ENCODE peak calls at places on chromosomes 12 and 14, in five cellular contexts. F is H9, O is mesenchymal stem cell, G is H1, T is trophoblast cell. V is an unnamed sample.
A peak's percentile ranks its signal among the peaks of the same experiment; 100 is the strongest.

GRCh38 chr14:75979641-75980422 is 2.0 kb downstream of the TGFB3 start:
- DNase-seq in F (no peak), O (no peak), G (no peak), T (no peak), V (no peak)

GRCh38 chr12:29634057-29634456 is 136.6 kb upstream of the OVCH1 start:
- DNase-seq in F (no peak), O (peak; percentile 68), G (no peak), T (no peak), V (no peak)

GRCh38 chr14:99684356-99684952 is 356 bp downstream of the CYP46A1 start:
- DNase-seq in F (no peak), O (peak; percentile 37), G (no peak), T (no peak), V (no peak)

GRCh38 chr12:4518106-4518728 is 20.5 kb upstream of the RAD51AP1 start:
- DNase-seq in F (no peak), O (peak; percentile 31), G (no peak), T (peak; percentile 6), V (no peak)

GRCh38 chr12:92378682-92379479 is 233.2 kb upstream of the BTG1 start:
- DNase-seq in F (no peak), O (no peak), G (no peak), T (no peak), V (no peak)

GRCh38 chr12:76764856-76765255 is 941 bp downstream of the ZDHHC17 start:
- DNase-seq in F (no peak), O (peak; percentile 43), G (no peak), T (no peak), V (no peak)

GRCh38 chr12:27973487-27973890 is 956 bp upstream of the PTHLH start:
- DNase-seq in F (no peak), O (peak; percentile 44), G (no peak), T (no peak), V (no peak)

GRCh38 chr12:132651444-132652100 is 33.0 kb downstream of the P2RX2 start:
- DNase-seq in F (no peak), O (no peak), G (no peak), T (no peak), V (no peak)

GRCh38 chr12:6450091-6450868 is 1.6 kb upstream of the TAPBPL start:
- DNase-seq in F (no peak), O (no peak), G (no peak), T (no peak), V (no peak)

GRCh38 chr12:121795029-121795977 is 1.8 kb upstream of the RHOF start:
- DNase-seq in F (peak; percentile 95), O (peak; percentile 87), G (peak; percentile 82), T (peak; percentile 63), V (peak; percentile 82)

GRCh38 chr14:59305836-59306555 is 117.5 kb downstream of the DAAM1 start:
- DNase-seq in F (no peak), O (no peak), G (no peak), T (no peak), V (no peak)

GRCh38 chr14:91264151-91265150 is 19.9 kb upstream of the GPR68 start:
- DNase-seq in F (peak; percentile 41), O (no peak), G (no peak), T (no peak), V (no peak)

GRCh38 chr14:22812744-22813143 is 2.5 kb downstream of the SLC7A7 start:
- DNase-seq in F (peak; percentile 66), O (no peak), G (no peak), T (no peak), V (no peak)

GRCh38 chr14:22814945-22815713 is at the start of gene SLC7A7:
- DNase-seq in F (peak; percentile 38), O (peak; percentile 45), G (no peak), T (no peak), V (no peak)

GRCh38 chr14:22811752-22812151 is 3.5 kb downstream of the SLC7A7 start:
- DNase-seq in F (no peak), O (peak; percentile 16), G (no peak), T (no peak), V (no peak)

GRCh38 chr14:22813145-22813544 is 2.1 kb downstream of the SLC7A7 start:
- DNase-seq in F (no peak), O (no peak), G (no peak), T (no peak), V (no peak)

GRCh38 chr14:22814373-22814772 is 862 bp downstream of the SLC7A7 start:
- DNase-seq in F (no peak), O (no peak), G (no peak), T (no peak), V (no peak)
- H3K4me2 ChIP-seq in F (no peak overlapping the region), O (no peak overlapping the region), G (no peak overlapping the region), T (peak overlapping the region; percentile 34), V (no peak overlapping the region)

DNA sequence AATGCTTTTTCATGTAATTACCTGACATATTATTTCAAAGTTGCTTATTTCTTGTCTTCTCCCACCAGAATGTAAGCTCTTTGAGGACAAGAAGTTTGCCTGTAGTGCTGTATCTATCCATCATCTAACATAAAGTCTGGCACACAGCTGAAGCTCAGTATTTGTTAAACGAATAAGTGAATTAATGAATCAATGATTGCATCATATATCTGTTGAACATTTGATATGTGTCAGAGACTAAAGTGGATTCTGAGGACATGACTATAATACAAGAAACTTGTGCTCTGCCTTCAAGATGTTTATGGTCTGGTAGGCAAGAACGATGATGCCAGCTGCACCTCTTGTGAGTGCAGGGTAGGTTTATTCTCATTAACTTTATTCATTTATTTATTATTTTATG is 115.4 kb upstream of the SCAF11 start:
- DNase-seq in F (no peak), O (no peak), G (no peak), T (no peak), V (no peak)
- H2BK12ac ChIP-seq in F (no peak overlapping the region), O (no peak overlapping the region), G (no peak overlapping the region), T (no peak overlapping the region), V (no peak overlapping the region)

DNA sequence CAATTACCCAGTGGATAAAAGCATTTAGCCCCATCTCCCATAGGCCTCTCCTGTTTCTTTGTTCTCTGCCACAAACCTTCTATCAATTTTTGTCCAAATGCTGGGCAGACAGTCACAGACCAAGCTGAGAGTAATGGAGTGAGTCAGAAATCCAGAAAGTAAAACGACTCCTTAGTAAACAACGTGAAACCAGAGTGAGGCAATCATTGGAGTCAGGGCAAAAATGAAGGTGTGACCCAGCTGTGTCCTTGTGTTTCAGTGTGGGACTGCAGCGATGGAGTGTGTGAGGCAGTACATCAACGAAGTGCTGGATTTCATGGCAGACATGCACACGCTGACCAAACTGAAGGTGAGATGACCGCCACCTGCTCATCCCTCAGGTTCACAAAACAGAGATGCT is 102.0 kb downstream of the PRIMA1 start:
- DNase-seq in F (no peak), O (no peak), G (no peak), T (no peak), V (no peak)
- H3K4me2 ChIP-seq in F (no peak overlapping the region), O (no peak overlapping the region), G (no peak overlapping the region), T (no peak overlapping the region), V (no peak overlapping the region)

GRCh38 chr14:88037270-88037669 is 32.3 kb downstream of the GPR65 start:
- DNase-seq in F (no peak), O (no peak), G (no peak), T (no peak), V (no peak)
- H2BK12ac ChIP-seq in F (no peak overlapping the region), O (no peak overlapping the region), G (no peak overlapping the region), T (no peak overlapping the region), V (no peak overlapping the region)